ENCODE peak calls at places on chromosomes 3 and 15, in ten cellular contexts. Q is AG04450; F is upper lobe of right lung; R is RWPE1; J is lower lobe of right lung; I is GM12878; N is neural progenitor cell; Z is cardiac muscle cell; K is CD4-positive, alpha-beta T cell; Y is upper lobe of left lung. E is an unnamed sample.

GRCh38 chr3:59775781-59776270 is 726.0 kb upstream of the CFAP20DC start:
- DNase-seq in Q (no peak), F (no peak), R (no peak), J (no peak), I (no peak), N (peak), Z (no peak), K (no peak), Y (no peak), E (no peak)

GRCh38 chr15:78415284-78415683 is 22.7 kb upstream of the IREB2 start:
- DNase-seq in Q (no peak), F (no peak), R (peak), J (no peak), I (no peak), N (peak), Z (peak), K (no peak), Y (no peak), E (peak)

GRCh38 chr15:74552761-74553441 is 11.9 kb downstream of the ARID3B start:
- DNase-seq in Q (no peak), F (no peak), R (no peak), J (no peak), I (no peak), N (no peak), Z (no peak), K (no peak), Y (no peak), E (no peak)

GRCh38 chr15:46961795-46962194 is 755.5 kb upstream of the SEMA6D start:
- DNase-seq in Q (no peak), F (no peak), R (no peak), J (no peak), I (no peak), N (no peak), Z (no peak), K (no peak), Y (no peak), E (no peak)

GRCh38 chr3:42424911-42425310 is 14.5 kb upstream of the LYZL4 start:
- DNase-seq in Q (no peak), F (no peak), R (no peak), J (no peak), I (no peak), N (no peak), Z (no peak), K (no peak), Y (no peak), E (no peak)

GRCh38 chr3:54087581-54088410 is 34.6 kb upstream of the CACNA2D3 start:
- DNase-seq in Q (no peak), F (peak), R (no peak), J (peak), I (no peak), N (peak), Z (peak), K (no peak), Y (no peak), E (no peak)

GRCh38 chr3:38227989-38228388 is 37.6 kb upstream of the SLC22A13 start:
- DNase-seq in Q (no peak), F (no peak), R (peak), J (no peak), I (no peak), N (no peak), Z (peak), K (no peak), Y (no peak), E (no peak)

GRCh38 chr3:87987952-87988351 is 70.9 kb downstream of the CGGBP1 start:
- DNase-seq in Q (no peak), F (no peak), R (no peak), J (no peak), I (no peak), N (peak), Z (no peak), K (no peak), Y (no peak), E (no peak)

GRCh38 chr15:69623521-69624513 is 171.2 kb downstream of the RPLP1 start:
- DNase-seq in Q (no peak), F (no peak), R (peak), J (no peak), I (no peak), N (no peak), Z (no peak), K (no peak), Y (no peak), E (no peak)

GRCh38 chr3:46284981-46285683 is 42.9 kb downstream of the CCR3 start:
- DNase-seq in Q (no peak), F (no peak), R (no peak), J (no peak), I (no peak), N (no peak), Z (no peak), K (no peak), Y (no peak), E (no peak)

GRCh38 chr15:72685301-72685924 is 569 bp downstream of the HIGD2B start:
- DNase-seq in Q (no peak), F (no peak), R (no peak), J (no peak), I (no peak), N (peak), Z (no peak), K (no peak), Y (no peak), E (no peak)

GRCh38 chr15:81939604-81940440 is 106.0 kb downstream of the MEX3B start:
- DNase-seq in Q (peak), F (no peak), R (peak), J (no peak), I (no peak), N (peak), Z (peak), K (no peak), Y (no peak), E (peak)

GRCh38 chr15:87416591-87417257 is 839.8 kb downstream of the NTRK3 start:
- DNase-seq in Q (no peak), F (no peak), R (no peak), J (no peak), I (no peak), N (no peak), Z (no peak), K (no peak), Y (no peak), E (no peak)

GRCh38 chr3:61861410-61861809 is 300.0 kb downstream of the PTPRG start:
- DNase-seq in Q (no peak), F (no peak), R (no peak), J (no peak), I (no peak), N (peak), Z (no peak), K (no peak), Y (no peak), E (peak)

GRCh38 chr15:98560338-98560737 is 88.0 kb upstream of the IGF1R start:
- DNase-seq in Q (no peak), F (no peak), R (peak), J (no peak), I (no peak), N (no peak), Z (no peak), K (no peak), Y (no peak), E (peak)

GRCh38 chr3:47156418-47156817 is 7.5 kb downstream of the SETD2 start:
- DNase-seq in Q (no peak), F (no peak), R (no peak), J (no peak), I (no peak), N (no peak), Z (no peak), K (no peak), Y (no peak), E (peak)

GRCh38 chr3:179309225-179310109 is 13.4 kb upstream of the ZNF639 start:
- DNase-seq in Q (no peak), F (no peak), R (no peak), J (no peak), I (no peak), N (no peak), Z (no peak), K (no peak), Y (no peak), E (no peak)

GRCh38 chr15:68417051-68417450 is 14.9 kb downstream of the ITGA11 start:
- DNase-seq in Q (no peak), F (no peak), R (no peak), J (no peak), I (no peak), N (no peak), Z (no peak), K (no peak), Y (no peak), E (peak)

GRCh38 chr15:74906450-74907276 is at the start of gene FAM219B:
- DNase-seq in Q (peak), F (peak), R (peak), J (peak), I (peak), N (peak), Z (peak), K (peak), Y (peak), E (peak)

GRCh38 chr3:32406481-32407408 is 15.1 kb downstream of the CMTM7 start:
- DNase-seq in Q (no peak), F (no peak), R (no peak), J (no peak), I (no peak), N (no peak), Z (no peak), K (no peak), Y (no peak), E (no peak)

GRCh38 chr15:81163961-81164800 is 30.1 kb downstream of the CFAP161 start:
- DNase-seq in Q (peak), F (no peak), R (no peak), J (no peak), I (no peak), N (peak), Z (peak), K (no peak), Y (no peak), E (peak)

GRCh38 chr15:55823191-55823670 is 80.3 kb upstream of the PRTG start:
- DNase-seq in Q (peak), F (no peak), R (no peak), J (no peak), I (no peak), N (no peak), Z (peak), K (no peak), Y (no peak), E (no peak)

GRCh38 chr15:80694624-80695098 is 449 bp upstream of the ABHD17C start:
- DNase-seq in Q (no peak), F (peak), R (peak), J (peak), I (no peak), N (peak), Z (peak), K (no peak), Y (no peak), E (peak)

GRCh38 chr15:101062063-101062462 is 142.9 kb downstream of the LRRK1 start:
- DNase-seq in Q (no peak), F (no peak), R (no peak), J (no peak), I (no peak), N (no peak), Z (no peak), K (no peak), Y (no peak), E (peak)

GRCh38 chr3:185558395-185558794 is 6.0 kb upstream of the LIPH start:
- DNase-seq in Q (no peak), F (peak), R (peak), J (peak), I (no peak), N (no peak), Z (no peak), K (no peak), Y (peak), E (no peak)

GRCh38 chr15:76401285-76401684 is 64.7 kb downstream of the ISL2 start:
- DNase-seq in Q (no peak), F (no peak), R (no peak), J (no peak), I (no peak), N (peak), Z (peak), K (no peak), Y (no peak), E (no peak)

GRCh38 chr3:120203621-120204020 is 81.4 kb downstream of the GPR156 start:
- DNase-seq in Q (no peak), F (no peak), R (no peak), J (no peak), I (no peak), N (no peak), Z (peak), K (no peak), Y (no peak), E (no peak)

GRCh38 chr15:74173545-74174215 is at the start of gene ISLR:
- DNase-seq in Q (no peak), F (no peak), R (no peak), J (peak), I (no peak), N (no peak), Z (peak), K (no peak), Y (peak), E (peak)

GRCh38 chr3:54541369-54541768 is 386.5 kb downstream of the LRTM1 start:
- DNase-seq in Q (no peak), F (no peak), R (no peak), J (no peak), I (no peak), N (peak), Z (no peak), K (no peak), Y (no peak), E (no peak)

GRCh38 chr3:49397470-49397869 is 14.3 kb downstream of the RHOA start:
- DNase-seq in Q (no peak), F (no peak), R (no peak), J (no peak), I (no peak), N (peak), Z (peak), K (no peak), Y (no peak), E (no peak)

GRCh38 chr3:131543714-131544113 is 40.9 kb upstream of the MRPL3 start:
- DNase-seq in Q (peak), F (no peak), R (peak), J (no peak), I (no peak), N (no peak), Z (peak), K (no peak), Y (peak), E (no peak)

DNA sequence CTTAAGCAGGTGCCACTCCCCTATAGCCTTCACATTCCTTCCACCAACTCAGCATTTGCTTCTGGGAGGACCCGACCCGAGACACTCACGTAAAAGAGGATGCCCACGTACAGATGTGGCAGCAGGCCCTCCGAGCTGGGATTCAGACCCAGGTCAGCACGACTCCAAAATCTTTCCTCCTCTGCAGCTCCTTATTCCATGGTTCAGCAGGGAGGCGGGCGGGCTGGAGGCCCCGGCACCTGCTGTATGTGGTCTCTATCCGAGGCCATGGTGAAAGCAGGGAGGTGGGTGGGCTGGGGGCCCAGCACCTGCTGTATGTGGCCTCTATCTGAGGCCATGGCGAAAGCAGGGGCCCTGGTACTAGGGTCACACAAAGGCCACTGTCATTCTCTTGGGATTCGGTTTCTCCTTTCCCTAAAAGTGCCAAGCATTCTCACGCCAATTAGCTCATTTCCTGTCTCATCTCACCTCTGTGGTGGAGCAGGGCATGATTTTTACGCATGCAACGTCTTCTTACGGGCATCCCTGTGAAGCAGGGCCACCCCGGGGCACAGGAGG is 5.9 kb upstream of the MUC4 start:
- DNase-seq in Q (no peak), F (no peak), R (no peak), J (no peak), I (no peak), N (peak), Z (no peak), K (no peak), Y (no peak), E (peak)
- TF ChIP-seq CTCF in Q (no peak), F (no peak), R (no peak), J (no peak), I (no peak), N (no peak), Z (no peak), K (no peak), Y (no peak), E (no peak)

GRCh38 chr15:67127334-67127664 is 61.9 kb downstream of the SMAD3 start:
- DNase-seq in Q (no peak), F (no peak), R (peak), J (no peak), I (no peak), N (no peak), Z (no peak), K (no peak), Y (no peak), E (no peak)
- TF ChIP-seq CTCF in Q (no peak), F (no peak), R (no peak), J (no peak), I (no peak), N (no peak), Z (no peak), K (no peak), Y (no peak), E (no peak)

GRCh38 chr15:25055356-25056068 is 100.7 kb downstream of the SNRPN start:
- DNase-seq in Q (no peak), F (peak), R (no peak), J (no peak), I (no peak), N (no peak), Z (no peak), K (no peak), Y (peak), E (peak)

GRCh38 chr15:25058080-25058785 is 103.4 kb downstream of the SNRPN start:
- DNase-seq in Q (no peak), F (peak), R (no peak), J (peak), I (no peak), N (no peak), Z (no peak), K (no peak), Y (peak), E (peak)

GRCh38 chr15:25054943-25055342 is 100.2 kb downstream of the SNRPN start:
- DNase-seq in Q (no peak), F (peak), R (no peak), J (no peak), I (no peak), N (no peak), Z (no peak), K (no peak), Y (peak), E (peak)

GRCh38 chr15:25057574-25057973 is 102.8 kb downstream of the SNRPN start:
- DNase-seq in Q (no peak), F (no peak), R (no peak), J (peak), I (no peak), N (no peak), Z (no peak), K (no peak), Y (peak), E (peak)

DNA sequence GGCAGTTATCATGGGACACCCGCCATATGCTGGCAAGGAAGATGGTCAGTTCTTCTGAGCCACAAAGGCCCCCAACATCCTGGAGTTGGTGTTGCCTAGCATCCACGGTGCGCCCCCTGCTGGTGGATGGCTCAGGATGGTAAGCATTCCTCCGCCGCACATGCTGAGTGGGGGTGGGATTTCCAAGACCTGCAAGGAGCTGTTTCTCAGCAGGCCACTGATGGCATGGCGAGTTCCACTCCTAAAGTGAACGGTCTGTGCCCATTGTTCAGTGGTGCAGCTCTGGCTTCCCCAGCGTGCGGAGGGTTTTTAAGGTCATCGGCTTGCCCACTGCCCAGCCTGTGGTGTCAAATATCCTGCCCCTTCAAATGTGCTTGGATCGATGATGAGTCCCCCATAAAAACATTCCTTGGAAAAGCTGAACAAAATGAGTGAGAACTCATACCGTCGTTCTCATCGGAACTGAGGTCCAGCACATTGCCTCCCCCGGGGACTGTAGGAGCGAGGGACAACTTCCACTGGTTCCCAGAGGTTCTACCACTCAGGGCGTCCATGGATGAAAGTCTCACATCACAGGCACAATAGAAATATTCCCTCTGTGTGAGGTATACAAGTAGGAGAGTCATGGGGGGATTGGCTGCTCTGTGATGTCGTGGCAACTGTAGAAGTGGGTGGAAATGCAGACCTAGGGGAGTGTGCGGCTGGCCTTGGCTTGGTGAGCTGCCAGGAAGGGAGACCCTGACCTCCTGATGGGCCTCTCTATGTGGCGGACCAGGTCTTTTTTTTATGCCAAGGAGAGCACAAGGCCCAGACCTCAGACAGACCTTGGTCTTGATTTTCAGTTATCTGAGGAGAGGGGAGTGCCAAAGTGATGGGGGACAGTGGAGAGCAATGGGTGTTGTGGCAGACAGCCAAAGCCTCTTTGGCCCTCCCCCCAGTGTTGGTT is 102.0 kb downstream of the SNRPN start:
- DNase-seq in Q (no peak), F (peak), R (no peak), J (no peak), I (no peak), N (no peak), Z (no peak), K (no peak), Y (peak), E (peak)
- TF ChIP-seq CTCF in Q (peak), F (no peak), R (no peak), J (no peak), I (no peak), N (no peak), Z (no peak), K (no peak), Y (no peak), E (no peak)

GRCh38 chr3:135920275-135920674 is 45.3 kb upstream of the PPP2R3A start:
- DNase-seq in Q (no peak), F (no peak), R (no peak), J (no peak), I (no peak), N (no peak), Z (no peak), K (no peak), Y (no peak), E (no peak)

GRCh38 chr3:135915206-135915605 is 50.3 kb upstream of the PPP2R3A start:
- DNase-seq in Q (no peak), F (no peak), R (no peak), J (no peak), I (no peak), N (no peak), Z (no peak), K (no peak), Y (no peak), E (no peak)

GRCh38 chr3:135917076-135917475 is 48.5 kb upstream of the PPP2R3A start:
- DNase-seq in Q (no peak), F (no peak), R (no peak), J (no peak), I (no peak), N (no peak), Z (no peak), K (no peak), Y (no peak), E (no peak)

GRCh38 chr3:135916310-135916709 is 49.2 kb upstream of the PPP2R3A start:
- DNase-seq in Q (no peak), F (no peak), R (no peak), J (no peak), I (no peak), N (no peak), Z (no peak), K (no peak), Y (no peak), E (no peak)

GRCh38 chr3:135918600-135918999 is 46.9 kb upstream of the PPP2R3A start:
- DNase-seq in Q (no peak), F (no peak), R (peak), J (no peak), I (no peak), N (peak), Z (peak), K (no peak), Y (no peak), E (no peak)
- TF ChIP-seq CTCF in Q (peak), F (peak), R (peak), J (peak), I (peak), N (peak), Z (peak), K (no peak), Y (peak), E (peak)

GRCh38 chr3:187737401-187738088 is 7.7 kb downstream of the BCL6 start:
- DNase-seq in Q (no peak), F (peak), R (peak), J (peak), I (no peak), N (peak), Z (peak), K (no peak), Y (peak), E (peak)
- TF ChIP-seq CTCF in Q (peak), F (no peak), R (no peak), J (no peak), I (no peak), N (peak), Z (no peak), K (no peak), Y (peak), E (no peak)

GRCh38 chr3:67037615-67038014 is 39.5 kb downstream of the KBTBD8 start:
- DNase-seq in Q (no peak), F (no peak), R (no peak), J (no peak), I (no peak), N (no peak), Z (peak), K (no peak), Y (no peak), E (no peak)
- TF ChIP-seq CTCF in Q (no peak), F (peak), R (no peak), J (no peak), I (no peak), N (no peak), Z (peak), K (no peak), Y (no peak), E (no peak)

E was measured in osteoblast.